ENCODE peak calls at places on chromosome 9, in six cellular contexts. M, V, A, K, G and E are unnamed samples.

GRCh38 chr9:125428060-125428481 is 166.4 kb downstream of the GAPVD1 start:
- DNase-seq in K (peak), V (no peak), G (peak), A (no peak), M (no peak), E (peak)

GRCh38 chr9:94593459-94594345 is at the start of gene FBP2:
- DNase-seq in A (no peak), M (no peak), K (no peak), G (no peak), V (no peak), E (no peak)

GRCh38 chr9:34659592-34660253 is 2.7 kb downstream of the CCL27 start:
- DNase-seq in V (no peak), K (peak), G (no peak), M (no peak), A (no peak), E (peak)

GRCh38 chr9:70571247-70571646 is 156.8 kb upstream of the KLF9 start:
- DNase-seq in A (no peak), M (no peak), V (no peak), G (no peak), K (no peak), E (no peak)

GRCh38 chr9:91211414-91211813 is 150.3 kb downstream of the AUH start:
- DNase-seq in V (no peak), M (no peak), K (no peak), A (no peak), G (no peak), E (no peak)

GRCh38 chr9:35108946-35109575 is 6.1 kb upstream of the STOML2 start:
- DNase-seq in M (no peak), V (no peak), A (no peak), G (no peak), K (no peak), E (no peak)

GRCh38 chr9:72349240-72349639 is 15.8 kb downstream of the ZFAND5 start:
- DNase-seq in K (no peak), V (no peak), G (no peak), M (no peak), A (no peak), E (no peak)

GRCh38 chr9:4640027-4640426 is 22.1 kb upstream of the PLPP6 start:
- DNase-seq in A (no peak), K (peak), M (peak), G (no peak), V (no peak), E (peak)

GRCh38 chr9:4515958-4516375 is 25.7 kb downstream of the SLC1A1 start:
- DNase-seq in G (no peak), M (no peak), K (no peak), A (peak), V (no peak), E (peak)

GRCh38 chr9:107137495-107138202 is 145.4 kb upstream of the RAD23B start:
- DNase-seq in V (no peak), G (no peak), M (no peak), A (no peak), K (peak), E (peak)

GRCh38 chr9:87478211-87478992 is 19.3 kb upstream of the DAPK1 start:
- DNase-seq in K (no peak), M (no peak), V (no peak), G (no peak), A (no peak), E (no peak)

GRCh38 chr9:93060746-93061259 is 2.3 kb downstream of the SUSD3 start:
- DNase-seq in V (no peak), M (no peak), K (no peak), A (no peak), G (no peak), E (no peak)

GRCh38 chr9:31412081-31412480 is 972.4 kb upstream of the ACO1 start:
- DNase-seq in A (no peak), G (no peak), K (no peak), V (no peak), M (no peak), E (no peak)

GRCh38 chr9:88224938-88225337 is 86.7 kb upstream of the SPATA31C2 start:
- DNase-seq in G (no peak), V (no peak), M (no peak), A (no peak), K (no peak), E (no peak)

GRCh38 chr9:137534256-137535119 is 15.7 kb downstream of the PNPLA7 start:
- DNase-seq in A (peak), G (no peak), M (no peak), V (no peak), K (peak), E (peak)

GRCh38 chr9:88258587-88258986 is 120.3 kb upstream of the SPATA31C2 start:
- DNase-seq in V (no peak), A (no peak), M (no peak), G (no peak), K (no peak), E (no peak)

GRCh38 chr9:124110307-124110915 is 98.8 kb downstream of the LHX2 start:
- DNase-seq in M (no peak), V (no peak), K (no peak), A (peak), G (no peak), E (no peak)

GRCh38 chr9:87793292-87793691 is 67.4 kb downstream of the CTSL start:
- DNase-seq in V (no peak), M (no peak), G (no peak), K (no peak), A (peak), E (no peak)

GRCh38 chr9:112496074-112496722 is 9.6 kb downstream of the KIAA1958 start:
- DNase-seq in V (no peak), K (no peak), M (no peak), G (no peak), A (no peak), E (no peak)

GRCh38 chr9:93183663-93184438 is at the start of gene WNK2:
- DNase-seq in V (peak), A (no peak), K (peak), G (no peak), M (peak), E (peak)

GRCh38 chr9:21995652-21996275 is 1.2 kb downstream of the CDKN2B-AS1 start:
- DNase-seq in K (peak), G (no peak), V (peak), M (no peak), A (no peak), E (peak)

GRCh38 chr9:22131817-22132216 is 122.7 kb upstream of the CDKN2B start:
- DNase-seq in K (no peak), V (no peak), G (no peak), M (no peak), A (no peak), E (no peak)

GRCh38 chr9:70278312-70278711 is 19.5 kb downstream of the SMC5 start:
- DNase-seq in V (no peak), M (no peak), G (no peak), K (no peak), A (no peak), E (no peak)